ENCODE peak calls at places on chromosome 18, in eight cellular contexts. L is breast epithelium, G is HCT116, V is body of pancreas, Q is heart left ventricle, R is H1, T is A549, B is ovary. C is an unnamed sample.

GRCh38 chr18:58887613-58887963 is 22.9 kb downstream of the ZNF532 start:
- DNase-seq in L (peak; percentile 50), G (no peak), V (peak; percentile 68), Q (peak; percentile 87), R (no peak), T (no peak), B (peak; percentile 39), C (peak; percentile 88)

GRCh38 chr18:60100805-60101204 is 201.0 kb downstream of the PMAIP1 start:
- DNase-seq in L (no peak), G (no peak), V (no peak), Q (no peak), R (no peak), T (no peak), B (no peak), C (no peak)

GRCh38 chr18:55458456-55459238 is 129.3 kb downstream of the TCF4 start:
- DNase-seq in L (no peak), G (no peak), V (no peak), Q (no peak), R (no peak), T (no peak), B (no peak), C (no peak)

GRCh38 chr18:68448736-68449135 is 266.2 kb downstream of the TMX3 start:
- DNase-seq in L (no peak), G (no peak), V (no peak), Q (no peak), R (no peak), T (no peak), B (no peak), C (no peak)

GRCh38 chr18:68564348-68564747 is 150.6 kb downstream of the TMX3 start:
- DNase-seq in L (no peak), G (no peak), V (no peak), Q (no peak), R (no peak), T (no peak), B (no peak), C (no peak)

GRCh38 chr18:74084184-74084583 is 63.5 kb downstream of the FBXO15 start:
- DNase-seq in L (no peak), G (no peak), V (no peak), Q (no peak), R (no peak), T (no peak), B (no peak), C (no peak)

GRCh38 chr18:61199131-61199903 is 133.9 kb upstream of the CDH20 start:
- DNase-seq in L (no peak), G (no peak), V (no peak), Q (no peak), R (no peak), T (no peak), B (no peak), C (no peak)

GRCh38 chr18:23365602-23366001 is 87.5 kb upstream of the RIOK3 start:
- DNase-seq in L (no peak), G (no peak), V (peak; percentile 16), Q (no peak), R (no peak), T (no peak), B (no peak), C (no peak)

GRCh38 chr18:6859676-6860422 is 130.3 kb downstream of the ARHGAP28 start:
- DNase-seq in L (no peak), G (no peak), V (no peak), Q (no peak), R (no peak), T (no peak), B (no peak), C (no peak)

GRCh38 chr18:73614812-73615211 is 532.8 kb downstream of the FBXO15 start:
- DNase-seq in L (no peak), G (no peak), V (no peak), Q (no peak), R (no peak), T (no peak), B (no peak), C (no peak)

GRCh38 chr18:53862921-53863320 is 361.5 kb downstream of the MBD2 start:
- DNase-seq in L (no peak), G (no peak), V (no peak), Q (no peak), R (no peak), T (no peak), B (no peak), C (no peak)

GRCh38 chr18:45775726-45776125 is 49.7 kb upstream of the SIGLEC15 start:
- DNase-seq in L (no peak), G (no peak), V (no peak), Q (no peak), R (no peak), T (no peak), B (no peak), C (no peak)

GRCh38 chr18:22254088-22254487 is 84.7 kb downstream of the GATA6 start:
- DNase-seq in L (no peak), G (no peak), V (no peak), Q (no peak), R (no peak), T (no peak), B (no peak), C (no peak)

GRCh38 chr18:49061239-49061905 is 110.6 kb upstream of the SMAD7 start:
- DNase-seq in L (no peak), G (no peak), V (no peak), Q (no peak), R (no peak), T (no peak), B (no peak), C (peak; percentile 37)

GRCh38 chr18:62388855-62389760 is 64.0 kb downstream of the TNFRSF11A start:
- DNase-seq in L (no peak), G (no peak), V (no peak), Q (no peak), R (no peak), T (peak; percentile 47), B (no peak), C (no peak)

GRCh38 chr18:12811191-12811950 is 72.7 kb downstream of the PTPN2 start:
- DNase-seq in L (no peak), G (peak; percentile 28), V (no peak), Q (no peak), R (no peak), T (no peak), B (no peak), C (no peak)

GRCh38 chr18:36153203-36153602 is 23.5 kb downstream of the ELP2 start:
- DNase-seq in L (no peak), G (no peak), V (peak; percentile 8), Q (no peak), R (no peak), T (no peak), B (peak; percentile 35), C (no peak)

GRCh38 chr18:25133879-25134278 is 218.1 kb downstream of the ZNF521 start:
- DNase-seq in L (no peak), G (no peak), V (no peak), Q (no peak), R (no peak), T (no peak), B (no peak), C (no peak)

GRCh38 chr18:8786766-8787670 is 81.7 kb downstream of the MTCL1 start:
- DNase-seq in L (peak; percentile 26), G (no peak), V (no peak), Q (no peak), R (no peak), T (no peak), B (no peak), C (no peak)

GRCh38 chr18:13231151-13231550 is 12.6 kb downstream of the LDLRAD4 start:
- DNase-seq in L (no peak), G (no peak), V (no peak), Q (no peak), R (no peak), T (no peak), B (no peak), C (no peak)

GRCh38 chr18:57943723-57944122 is 100.3 kb upstream of the NEDD4L start:
- DNase-seq in L (no peak), G (no peak), V (no peak), Q (no peak), R (no peak), T (no peak), B (no peak), C (no peak)

GRCh38 chr18:6482198-6482977 is 67.7 kb upstream of the L3MBTL4 start:
- DNase-seq in L (peak; percentile 61), G (no peak), V (peak; percentile 55), Q (peak; percentile 86), R (peak; percentile 68), T (peak; percentile 5), B (peak; percentile 86), C (peak; percentile 90)

DNA sequence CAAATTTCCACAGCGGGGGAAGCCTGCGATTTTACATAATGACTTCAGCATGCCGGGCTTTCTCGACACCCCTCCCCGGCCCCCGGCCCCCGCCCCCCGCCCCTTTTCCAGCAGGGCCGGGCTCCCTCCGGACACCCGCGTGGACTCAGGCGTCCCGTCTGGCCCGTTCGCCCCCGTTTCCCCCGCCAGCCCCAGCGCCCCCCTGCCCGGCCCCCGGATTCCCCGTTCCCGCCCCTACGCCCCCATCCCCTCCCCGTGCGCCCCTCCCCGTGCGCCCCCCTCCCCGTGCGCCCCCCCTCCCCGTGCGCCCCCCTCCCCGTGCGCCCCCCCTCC is 456 bp upstream of the NFATC1 start:
- DNase-seq in L (no peak), G (no peak), V (no peak), Q (peak; percentile 48), R (no peak), T (no peak), B (no peak), C (no peak)
- H3K4me1 ChIP-seq in L (peaks cover 19% of the 10 kb centered on the region), G (peaks cover 12% of the 10 kb centered on the region), V (peaks cover 38% of the 10 kb centered on the region), Q (peaks cover 41% of the 10 kb centered on the region), R (no peaks in the 10 kb centered on the region), T (no peaks in the 10 kb centered on the region), B (peaks cover 5% of the 10 kb centered on the region), C (peaks cover 6% of the 10 kb centered on the region)

GRCh38 chr18:80050797-80051196 is 16.6 kb downstream of the RBFA start:
- DNase-seq in L (no peak), G (no peak), V (no peak), Q (no peak), R (no peak), T (no peak), B (no peak), C (no peak)

GRCh38 chr18:80056095-80056494 is 21.9 kb downstream of the RBFA start:
- DNase-seq in L (no peak), G (no peak), V (no peak), Q (no peak), R (no peak), T (no peak), B (no peak), C (no peak)
- H3K9me3 ChIP-seq in L (peaks cover 39% of the 10 kb centered on the region), G (peaks cover 18% of the 10 kb centered on the region), V (no peaks in the 10 kb centered on the region), Q (peaks cover 40% of the 10 kb centered on the region), R (peaks cover 49% of the 10 kb centered on the region), T (peaks cover 28% of the 10 kb centered on the region), B (no peaks in the 10 kb centered on the region), C (no peaks in the 10 kb centered on the region)

GRCh38 chr18:35045808-35046207 is 4.6 kb downstream of the MAPRE2 start:
- DNase-seq in L (no peak), G (no peak), V (no peak), Q (no peak), R (no peak), T (no peak), B (no peak), C (no peak)
- H3K4me1 ChIP-seq in L (peaks cover 5% of the 10 kb centered on the region), G (peaks cover 8% of the 10 kb centered on the region), V (peaks cover 36% of the 10 kb centered on the region), Q (peaks cover 76% of the 10 kb centered on the region), R (peaks cover 9% of the 10 kb centered on the region), T (peaks cover 27% of the 10 kb centered on the region), B (peaks cover 8% of the 10 kb centered on the region), C (peaks cover 15% of the 10 kb centered on the region)

DNA sequence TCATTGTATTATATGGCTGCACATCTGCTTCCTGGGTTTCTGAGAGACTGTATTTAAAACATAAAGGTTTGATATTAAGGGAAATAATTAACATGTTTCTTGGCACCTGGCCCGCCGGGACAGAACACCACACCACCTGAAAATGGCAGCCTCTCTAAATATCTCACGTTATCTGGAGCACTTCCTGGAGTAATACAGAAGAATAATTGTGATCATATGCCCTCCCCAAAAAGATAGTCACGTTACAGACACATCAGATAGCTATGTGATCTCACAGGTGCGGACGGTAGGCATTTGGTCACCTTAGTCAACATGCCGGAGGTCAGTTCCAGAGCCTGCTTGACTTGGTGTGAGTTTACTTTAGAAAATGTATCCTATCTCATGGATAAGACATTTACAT is 586.2 kb upstream of the SALL3 start:
- DNase-seq in L (no peak), G (no peak), V (no peak), Q (no peak), R (no peak), T (no peak), B (no peak), C (no peak)
- H3K9me3 ChIP-seq in L (peaks cover 7% of the 10 kb centered on the region), G (peaks cover 25% of the 10 kb centered on the region), V (no peaks in the 10 kb centered on the region), Q (no peaks in the 10 kb centered on the region), R (no peaks in the 10 kb centered on the region), T (no peaks in the 10 kb centered on the region), B (no peaks in the 10 kb centered on the region), C (no peaks in the 10 kb centered on the region)

C was measured in right cardiac atrium.